ENCODE peak calls at places on chromosome 7, in four cellular contexts. K is breast epithelium, P is cardiac muscle cell, W is A549. Y is an unnamed sample.

GRCh38 chr7:50317221-50317678 is 12.7 kb downstream of the IKZF1 start:
- DNase-seq in P (no peak), K (no peak), W (no peak), Y (no peak)

GRCh38 chr7:29723599-29723998 is 82.7 kb upstream of the WIPF3 start:
- DNase-seq in W (peak; percentile 24), K (no peak), P (no peak), Y (no peak)

GRCh38 chr7:120164-120555 is 72.2 kb upstream of the FAM20C start:
- DNase-seq in K (no peak), W (no peak), P (no peak), Y (no peak)

GRCh38 chr7:69256634-69257081 is 341.6 kb upstream of the AUTS2 start:
- DNase-seq in P (no peak), K (peak; percentile 62), W (peak; percentile 6), Y (no peak)

GRCh38 chr7:142587578-142588191 is 161.6 kb upstream of the PRSS1 start:
- DNase-seq in P (peak; percentile 59), W (peak; percentile 85), K (no peak), Y (no peak)

GRCh38 chr7:91292506-91292905 is 28.3 kb downstream of the FZD1 start:
- DNase-seq in K (no peak), P (no peak), W (no peak), Y (no peak)

GRCh38 chr7:95687759-95688343 is 84.5 kb upstream of the DYNC1I1 start:
- DNase-seq in W (peak; percentile 71), P (peak; percentile 47), K (no peak), Y (no peak)

GRCh38 chr7:79984210-79984609 is 150.4 kb upstream of the GNAI1 start:
- DNase-seq in K (no peak), P (no peak), W (no peak), Y (no peak)

GRCh38 chr7:70131807-70132565 is 533.7 kb downstream of the AUTS2 start:
- DNase-seq in W (no peak), K (no peak), P (no peak), Y (no peak)

GRCh38 chr7:120052884-120053382 is 220.0 kb upstream of the KCND2 start:
- DNase-seq in P (no peak), W (no peak), K (peak; percentile 34), Y (no peak)

GRCh38 chr7:128030999-128031681 is at the start of gene LRRC4:
- DNase-seq in W (no peak), P (peak; percentile 72), K (no peak), Y (no peak)

GRCh38 chr7:117362294-117362693 is 39.4 kb upstream of the WNT2 start:
- DNase-seq in K (no peak), P (no peak), W (no peak), Y (no peak)

GRCh38 chr7:100612730-100613446 is 548 bp downstream of the MOSPD3 start:
- DNase-seq in K (peak; percentile 39), W (no peak), P (no peak), Y (no peak)

GRCh38 chr7:22655781-22656180 is 71.2 kb upstream of the IL6 start:
- DNase-seq in W (no peak), K (no peak), P (no peak), Y (no peak)

GRCh38 chr7:130433336-130433735 is 7.5 kb downstream of the CEP41 start:
- DNase-seq in K (no peak), W (no peak), P (no peak), Y (no peak)

GRCh38 chr7:127935847-127936376 is 95.3 kb downstream of the LRRC4 start:
- DNase-seq in K (no peak), P (no peak), W (no peak), Y (no peak)

GRCh38 chr7:111026301-111026700 is 64.6 kb upstream of the LRRN3 start:
- DNase-seq in W (no peak), K (no peak), P (no peak), Y (no peak)

GRCh38 chr7:140639366-140640053 is 1.1 kb downstream of the DENND2A start:
- DNase-seq in K (no peak), W (no peak), P (no peak), Y (no peak)

GRCh38 chr7:11235491-11235890 is 261.8 kb downstream of the PHF14 start:
- DNase-seq in P (no peak), K (no peak), W (no peak), Y (no peak)

GRCh38 chr7:121076350-121077164 is 88.0 kb downstream of the CPED1 start:
- DNase-seq in W (no peak), P (no peak), K (no peak), Y (no peak)

GRCh38 chr7:64574481-64575159 is 11.7 kb upstream of the ZNF680 start:
- DNase-seq in W (no peak), P (peak; percentile 17), K (peak; percentile 47), Y (no peak)

GRCh38 chr7:138691166-138691565 is 10.0 kb downstream of the SVOPL start:
- DNase-seq in K (no peak), W (no peak), P (no peak), Y (no peak)

GRCh38 chr7:46557295-46557711 is 636.2 kb upstream of the IGFBP3 start:
- DNase-seq in P (no peak), K (no peak), W (peak; percentile 68), Y (no peak)

GRCh38 chr7:142632291-142633134 is 116.8 kb upstream of the PRSS1 start:
- DNase-seq in P (peak; percentile 76), W (peak; percentile 65), K (peak; percentile 23), Y (peak; percentile 22)

GRCh38 chr7:18508441-18509427 is 13.2 kb downstream of the HDAC9 start:
- DNase-seq in W (peak; percentile 50), K (no peak), P (peak; percentile 45), Y (no peak)

GRCh38 chr7:116138202-116138801 is 72.0 kb upstream of the TES start:
- DNase-seq in W (peak; percentile 72), K (no peak), P (peak; percentile 77), Y (no peak)

GRCh38 chr7:82481499-82482097 is 38.0 kb upstream of the CACNA2D1 start:
- DNase-seq in W (peak; percentile 31), K (no peak), P (peak; percentile 17), Y (no peak)

GRCh38 chr7:6028563-6028962 is 2.6 kb upstream of the ANKRD61 start:
- DNase-seq in W (no peak), K (no peak), P (no peak), Y (no peak)

GRCh38 chr7:52620849-52621248 is 414.6 kb upstream of the POM121L12 start:
- DNase-seq in W (no peak), K (no peak), P (no peak), Y (no peak)

GRCh38 chr7:2864204-2864985 is 20.3 kb upstream of the GNA12 start:
- DNase-seq in P (no peak), K (no peak), W (no peak), Y (no peak)

GRCh38 chr7:50552139-50552538 is 13.1 kb downstream of the DDC start:
- DNase-seq in K (no peak), W (no peak), P (no peak), Y (no peak)

DNA sequence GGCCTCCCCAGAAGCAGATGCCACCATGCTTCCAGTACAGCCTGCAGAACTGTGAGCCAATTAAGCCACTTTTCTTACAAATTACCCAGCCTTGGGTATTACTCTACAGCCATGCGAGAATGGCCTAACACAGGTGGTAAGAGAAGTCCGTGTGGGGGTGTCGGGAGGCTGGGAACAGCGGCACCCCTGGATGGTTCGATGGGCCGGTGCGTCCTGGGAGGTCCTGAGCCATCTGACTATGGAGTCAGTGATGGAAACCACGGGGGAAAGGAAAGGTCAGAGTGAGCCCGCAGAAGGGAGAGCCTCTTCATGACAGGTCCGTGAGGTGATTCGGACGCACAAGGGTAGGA is 2.5 kb upstream of the PTPRN2 start:
- DNase-seq in P (no peak), W (no peak), K (no peak), Y (no peak)
- H3K27ac ChIP-seq in P (no peak overlapping the region), W (no peak overlapping the region), K (no peak overlapping the region), Y (no peak overlapping the region)

GRCh38 chr7:44275829-44276570 is 49.4 kb downstream of the CAMK2B start:
- DNase-seq in K (no peak), P (peak; percentile 82), W (no peak), Y (no peak)

GRCh38 chr7:44277391-44277790 is 48.0 kb downstream of the CAMK2B start:
- DNase-seq in P (no peak), W (no peak), K (no peak), Y (peak; percentile 2)

GRCh38 chr7:44277851-44278250 is 47.5 kb downstream of the CAMK2B start:
- DNase-seq in K (no peak), P (no peak), W (no peak), Y (no peak)

GRCh38 chr7:44275146-44275545 is 50.2 kb downstream of the CAMK2B start:
- DNase-seq in K (no peak), P (no peak), W (no peak), Y (no peak)

GRCh38 chr7:44276571-44277101 is 48.8 kb downstream of the CAMK2B start:
- DNase-seq in P (no peak), W (no peak), K (no peak), Y (no peak)
- TF ChIP-seq CTCF in P (no peak), W (no peak), K (no peak), Y (no peak)

GRCh38 chr7:7704867-7705266 is 13.5 kb downstream of the RPA3 start:
- DNase-seq in K (no peak), P (no peak), W (no peak), Y (no peak)

GRCh38 chr7:7701513-7701912 is 16.9 kb downstream of the RPA3 start:
- DNase-seq in W (no peak), P (no peak), K (no peak), Y (no peak)

GRCh38 chr7:7705316-7705715 is 13.1 kb downstream of the RPA3 start:
- DNase-seq in K (no peak), P (no peak), W (no peak), Y (no peak)

GRCh38 chr7:7703427-7703826 is 15.0 kb downstream of the RPA3 start:
- DNase-seq in W (no peak), P (no peak), K (no peak), Y (no peak)

GRCh38 chr7:7702826-7703225 is 15.6 kb downstream of the RPA3 start:
- DNase-seq in W (no peak), P (no peak), K (no peak), Y (no peak)
- H3K27ac ChIP-seq in W (no peak overlapping the region), P (no peak overlapping the region), K (no peak overlapping the region), Y (no peak overlapping the region)

GRCh38 chr7:76069238-76069638 is 21.3 kb downstream of the MDH2 start:
- DNase-seq in W (peak; percentile 94), K (peak; percentile 68), P (peak; percentile 58), Y (no peak)
- TF ChIP-seq CTCF in W (peak; percentile 55), K (peak; percentile 59), P (peak; percentile 42), Y (no peak)

GRCh38 chr7:101858437-101859385 is 41.3 kb downstream of the CUX1 start:
- DNase-seq in P (no peak), K (no peak), W (peak; percentile 44), Y (no peak)

GRCh38 chr7:101857358-101857794 is 40.0 kb downstream of the CUX1 start:
- DNase-seq in K (no peak), W (no peak), P (no peak), Y (no peak)

GRCh38 chr7:101853684-101854083 is 36.3 kb downstream of the CUX1 start:
- DNase-seq in W (no peak), K (no peak), P (no peak), Y (no peak)

GRCh38 chr7:101856488-101857357 is 39.3 kb downstream of the CUX1 start:
- DNase-seq in K (peak; percentile 76), P (no peak), W (peak; percentile 99), Y (peak; percentile 78)

GRCh38 chr7:101854084-101854865 is 36.8 kb downstream of the CUX1 start:
- DNase-seq in P (no peak), K (no peak), W (no peak), Y (no peak)
- H3K27ac ChIP-seq in P (no peak overlapping the region), K (no peak overlapping the region), W (peak overlapping the region; percentile 94), Y (no peak overlapping the region)

Y was measured in CD4-positive, alpha-beta T cell.